ENCODE peak calls at places on chromosomes 16 and 17, in five cellular contexts. L is substantia nigra, B is colonic mucosa, O is AG04450, R is ovary. G is an unnamed sample.

GRCh38 chr17:35932576-35932975 is 2.0 kb upstream of the RDM1 start:
- DNase-seq in O (no peak), B (no peak), R (no peak), L (no peak), G (no peak)

GRCh38 chr16:85310868-85311585 is 198.8 kb upstream of the CIBAR2 start:
- DNase-seq in B (no peak), O (no peak), R (no peak), L (no peak), G (peak)

GRCh38 chr16:69942627-69943170 is 8.4 kb upstream of the CLEC18A start:
- DNase-seq in O (no peak), R (no peak), B (no peak), L (no peak), G (no peak)

GRCh38 chr17:45150911-45151809 is 2.9 kb downstream of the HEXIM1 start:
- DNase-seq in B (no peak), L (no peak), R (no peak), O (no peak), G (no peak)

GRCh38 chr17:56230660-56231059 is 77.4 kb downstream of the ANKFN1 start:
- DNase-seq in R (no peak), B (no peak), O (no peak), L (no peak), G (no peak)

GRCh38 chr17:77467513-77467912 is 326.7 kb downstream of the SEC14L1 start:
- DNase-seq in B (no peak), L (no peak), R (no peak), O (no peak), G (no peak)

GRCh38 chr16:50067290-50067853 is 1.6 kb downstream of the HEATR3 start:
- DNase-seq in B (peak), O (peak), R (no peak), L (no peak), G (no peak)

GRCh38 chr16:66489385-66489784 is 60.5 kb downstream of the TK2 start:
- DNase-seq in O (no peak), L (no peak), B (no peak), R (no peak), G (no peak)

GRCh38 chr16:2895813-2896212 is 12.8 kb downstream of the FLYWCH2 start:
- DNase-seq in R (no peak), O (no peak), L (no peak), B (no peak), G (no peak)

GRCh38 chr16:50646345-50646744 is 34.8 kb downstream of the SNX20 start:
- DNase-seq in L (no peak), O (no peak), R (no peak), B (no peak), G (no peak)

GRCh38 chr17:37405955-37406634 is 541 bp downstream of the ACACA start:
- DNase-seq in B (no peak), R (no peak), L (no peak), O (no peak), G (no peak)

GRCh38 chr17:39576187-39576586 is 31.5 kb downstream of the NEUROD2 start:
- DNase-seq in O (no peak), R (no peak), B (no peak), L (no peak), G (no peak)

GRCh38 chr16:2827831-2828520 is 2.1 kb upstream of the ZG16B start:
- DNase-seq in L (no peak), B (no peak), O (no peak), R (no peak), G (no peak)

GRCh38 chr16:67183-67791 is 5.1 kb downstream of the RHBDF1 start:
- DNase-seq in R (no peak), L (no peak), B (no peak), O (no peak), G (peak)

GRCh38 chr17:57210224-57210553 is 46.1 kb upstream of the MSI2 start:
- DNase-seq in R (no peak), L (no peak), O (no peak), B (no peak), G (no peak)

GRCh38 chr16:53882310-53882709 is 178.4 kb downstream of the FTO start:
- DNase-seq in R (no peak), L (no peak), O (no peak), B (no peak), G (no peak)

GRCh38 chr16:20114356-20114755 is 40.7 kb upstream of the GPR139 start:
- DNase-seq in B (no peak), O (no peak), R (no peak), L (no peak), G (no peak)

GRCh38 chr17:61466246-61466645 is 14.0 kb downstream of the TBX4 start:
- DNase-seq in B (no peak), O (no peak), R (no peak), L (no peak), G (no peak)

GRCh38 chr16:21134053-21134452 is 16.6 kb downstream of the DNAH3 start:
- DNase-seq in B (no peak), O (no peak), R (no peak), L (no peak), G (no peak)

GRCh38 chr17:30170415-30170987 is 53.9 kb downstream of the NSRP1 start:
- DNase-seq in B (no peak), L (no peak), O (no peak), R (no peak), G (no peak)

GRCh38 chr17:7014995-7015586 is 2.7 kb downstream of the RNASEK start:
- DNase-seq in L (no peak), R (no peak), O (no peak), B (peak), G (no peak)

GRCh38 chr17:81922566-81923301 is 4.8 kb upstream of the SIRT7 start:
- DNase-seq in R (peak), O (no peak), L (no peak), B (no peak), G (no peak)

GRCh38 chr16:87687998-87688529 is 77.7 kb downstream of the KLHDC4 start:
- DNase-seq in O (no peak), B (no peak), L (no peak), R (no peak), G (no peak)

GRCh38 chr17:29686998-29687397 is 64.3 kb upstream of the CORO6 start:
- DNase-seq in L (no peak), O (no peak), B (no peak), R (no peak), G (no peak)

GRCh38 chr17:37571674-37572073 is 37.5 kb downstream of the SYNRG start:
- DNase-seq in B (no peak), L (no peak), O (no peak), R (no peak), G (no peak)

GRCh38 chr17:29582254-29582765 is 7.1 kb downstream of the GIT1 start:
- DNase-seq in B (no peak), O (no peak), R (no peak), L (no peak), G (no peak)

GRCh38 chr17:63996430-63997182 is 1.5 kb upstream of the PRR29 start:
- DNase-seq in L (no peak), R (no peak), B (no peak), O (no peak), G (peak)

GRCh38 chr16:15460601-15461000 is 26.2 kb downstream of the BMERB1 start:
- DNase-seq in R (no peak), B (no peak), L (no peak), O (no peak), G (no peak)

DNA sequence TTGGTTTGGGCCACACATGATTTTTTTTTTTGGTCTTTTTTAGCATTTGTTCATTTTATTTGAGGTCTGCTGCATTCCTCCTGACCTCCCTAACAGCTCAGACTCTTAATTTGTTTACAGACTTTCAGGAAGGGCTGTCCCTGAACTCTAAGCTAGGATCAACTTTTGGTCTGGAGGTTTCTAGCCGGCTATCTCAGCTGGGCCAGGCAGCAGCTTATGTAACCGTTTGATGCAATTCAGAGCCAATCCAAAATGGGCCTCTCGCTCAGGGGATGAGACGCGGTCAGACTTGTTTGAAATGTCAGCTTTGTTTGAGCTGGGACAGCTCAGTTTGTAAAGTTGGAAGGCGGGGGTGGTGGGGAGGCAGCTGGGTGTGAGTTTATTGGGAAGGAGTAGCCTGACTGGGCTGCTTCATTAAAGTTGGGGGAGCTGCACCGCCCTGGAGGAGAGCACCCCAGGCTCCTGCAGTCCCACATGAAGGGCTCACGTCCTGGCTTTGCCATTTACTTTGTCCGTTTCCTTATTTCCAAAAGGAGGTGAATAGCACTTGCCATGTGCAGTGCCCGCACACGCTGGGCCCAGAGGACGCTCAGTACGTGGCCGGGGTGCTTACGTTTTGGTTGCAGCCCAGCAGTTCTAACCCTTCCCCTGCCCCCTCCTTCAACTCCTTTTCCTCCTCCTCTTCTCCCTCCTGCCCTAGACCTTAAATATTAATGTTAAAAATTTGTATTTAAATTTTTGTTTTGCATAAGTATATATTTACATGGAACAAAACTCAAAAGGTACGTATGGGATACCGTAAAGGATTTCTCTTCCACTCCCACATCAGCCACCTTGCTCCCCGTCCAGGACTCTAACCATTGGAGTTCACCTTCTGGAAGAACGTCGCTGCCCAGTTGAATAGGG is 121.2 kb downstream of the SNX29 start:
- DNase-seq in O (peak), B (peak), L (peak), R (peak), G (peak)
- H3K27ac ChIP-seq in O (peak), B (no peak), L (peak), R (peak), G (peak)

GRCh38 chr17:69430488-69430887 is 16.0 kb downstream of the MAP2K6 start:
- DNase-seq in L (no peak), O (no peak), R (no peak), B (no peak), G (no peak)

GRCh38 chr17:69428252-69428980 is 13.9 kb downstream of the MAP2K6 start:
- DNase-seq in L (no peak), O (no peak), R (no peak), B (peak), G (no peak)

GRCh38 chr17:69433093-69433492 is 18.6 kb downstream of the MAP2K6 start:
- DNase-seq in B (no peak), R (no peak), L (no peak), O (no peak), G (no peak)

GRCh38 chr17:69434164-69434579 is 19.7 kb downstream of the MAP2K6 start:
- DNase-seq in B (no peak), R (no peak), O (no peak), L (no peak), G (peak)

GRCh38 chr17:69431835-69432234 is 17.3 kb downstream of the MAP2K6 start:
- DNase-seq in B (no peak), R (no peak), O (no peak), L (no peak), G (no peak)
- H3K27ac ChIP-seq in B (no peak), R (no peak), O (no peak), L (no peak), G (no peak)

DNA sequence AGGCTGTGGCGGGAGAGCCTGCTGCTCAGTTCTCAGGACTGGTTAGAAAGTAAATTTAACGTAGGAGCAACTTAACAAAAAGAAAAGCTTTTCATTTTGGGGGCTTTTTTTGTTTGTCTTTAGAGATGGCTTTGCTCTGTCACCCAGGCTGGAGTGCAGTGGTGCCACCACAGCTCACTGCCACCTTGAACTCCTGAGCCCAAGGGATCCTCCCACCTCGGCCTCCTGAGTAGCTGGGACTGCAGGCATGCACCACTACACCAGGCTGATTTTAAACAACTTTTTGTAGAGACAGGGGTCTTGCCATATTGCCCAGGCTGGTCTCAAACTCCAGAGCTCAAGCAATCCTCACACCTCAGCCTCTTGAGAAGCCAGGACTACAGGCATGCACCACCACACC is 205.0 kb downstream of the RPTOR start:
- DNase-seq in B (no peak), L (no peak), R (no peak), O (no peak), G (no peak)
- H3K27ac ChIP-seq in B (no peak), L (peak), R (no peak), O (no peak), G (no peak)

GRCh38 chr17:42251115-42251514 is 25.1 kb downstream of the STAT5B start:
- DNase-seq in B (no peak), O (no peak), R (no peak), L (no peak), G (no peak)

GRCh38 chr17:42248351-42249179 is 27.6 kb downstream of the STAT5B start:
- DNase-seq in B (peak), L (peak), O (peak), R (peak), G (peak)

GRCh38 chr17:42246515-42246914 is 29.7 kb downstream of the STAT5B start:
- DNase-seq in B (no peak), O (no peak), L (no peak), R (peak), G (no peak)

GRCh38 chr17:42249681-42250446 is 26.3 kb downstream of the STAT5B start:
- DNase-seq in B (no peak), L (no peak), O (no peak), R (no peak), G (no peak)

DNA sequence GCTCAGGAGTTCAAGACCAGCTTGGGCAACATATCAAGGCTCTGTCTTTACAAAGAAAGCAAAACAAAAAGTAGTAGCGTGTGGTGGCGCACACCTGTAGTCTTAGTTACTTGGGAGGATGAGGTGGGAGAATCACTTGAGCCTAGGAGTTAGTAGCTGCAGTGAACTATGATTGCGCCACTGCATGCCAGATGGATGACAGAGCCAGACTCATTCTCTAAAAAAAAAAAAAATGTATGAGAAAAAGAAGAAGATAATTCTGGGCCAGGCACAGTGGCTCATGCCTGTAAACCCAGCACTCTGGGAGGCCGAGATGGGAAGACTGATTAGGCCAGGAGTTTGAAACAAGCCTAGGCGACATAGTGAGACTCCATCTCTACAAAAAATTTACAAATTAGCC is 28.5 kb downstream of the STAT5B start:
- DNase-seq in L (no peak), B (no peak), O (peak), R (no peak), G (no peak)
- H3K27ac ChIP-seq in L (peak), B (peak), O (peak), R (peak), G (peak)

DNA sequence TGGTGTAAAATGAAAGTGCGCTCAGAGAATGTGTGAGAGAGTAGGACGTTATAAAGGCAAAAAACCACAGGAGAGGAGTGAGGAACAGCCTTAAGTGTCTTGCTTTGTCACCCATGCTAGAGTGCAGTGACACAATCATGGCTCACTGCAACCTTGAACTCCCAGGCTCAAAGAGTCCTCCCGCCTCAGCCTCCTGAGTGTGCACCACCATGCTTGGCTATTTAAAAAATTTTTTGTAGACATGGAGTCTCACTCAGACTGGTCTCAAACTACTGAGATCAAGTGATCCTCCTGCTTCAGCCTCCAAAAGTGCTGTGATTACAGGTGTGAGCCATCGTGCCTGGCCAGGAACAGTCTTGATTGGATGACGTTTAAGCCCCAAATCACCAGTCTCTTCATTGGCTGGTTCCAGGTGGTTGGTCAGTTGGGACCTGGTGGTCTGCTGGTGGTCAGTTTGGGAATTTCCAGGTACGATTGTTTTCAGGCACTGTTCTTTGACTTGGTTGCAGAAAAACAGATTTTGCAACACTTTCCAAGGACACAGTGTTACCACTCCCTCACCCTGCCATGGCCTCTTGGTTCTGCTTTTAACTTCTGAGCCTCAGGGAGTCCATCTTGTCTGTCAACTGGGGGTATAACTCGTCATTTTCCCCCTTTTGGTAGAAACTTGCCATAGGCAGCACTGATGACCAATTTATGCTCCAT is 21.2 kb downstream of the DHODH start:
- DNase-seq in L (no peak), B (no peak), O (no peak), R (no peak), G (no peak)
- H3K27ac ChIP-seq in L (no peak), B (no peak), O (no peak), R (no peak), G (no peak)

G was measured in left ventricle myocardium inferior.